ENCODE peak calls at places on chromosomes 1 and 21, in five cellular contexts. E, X, B, N and H are unnamed samples.

GRCh38 chr1:65904681-65905083 is 112.0 kb downstream of the PDE4B start:
- DNase-seq in E (peak; percentile 46), X (no peak), B (no peak), N (no peak), H (peak; percentile 80)

GRCh38 chr1:224722838-224723237 is 106.7 kb downstream of the CNIH3 start:
- DNase-seq in E (no peak), X (no peak), B (no peak), N (no peak), H (no peak)

GRCh38 chr21:27277122-27277521 is 310.2 kb upstream of the ADAMTS5 start:
- DNase-seq in E (peak; percentile 76), X (no peak), B (no peak), N (no peak), H (no peak)

GRCh38 chr1:27883536-27884181 is 11.3 kb downstream of the THEMIS2 start:
- DNase-seq in E (no peak), X (no peak), B (no peak), N (no peak), H (no peak)

GRCh38 chr1:110136911-110137310 is 13.4 kb upstream of the SLC6A17 start:
- DNase-seq in E (no peak), X (no peak), B (peak; percentile 69), N (peak; percentile 75), H (peak; percentile 63)

GRCh38 chr1:45348966-45349677 is 8.9 kb upstream of the MUTYH start:
- DNase-seq in E (no peak), X (peak; percentile 10), B (no peak), N (no peak), H (peak; percentile 31)

GRCh38 chr21:25031750-25032149 is 575.5 kb downstream of the MRPL39 start:
- DNase-seq in E (no peak), X (no peak), B (no peak), N (no peak), H (no peak)

GRCh38 chr1:44783697-44784093 is 4.3 kb downstream of the BEST4 start:
- DNase-seq in E (no peak), X (no peak), B (no peak), N (no peak), H (no peak)

GRCh38 chr1:25198731-25199231 is 33.5 kb downstream of the SYF2 start:
- DNase-seq in E (no peak), X (no peak), B (no peak), N (no peak), H (no peak)

GRCh38 chr1:213057264-213058059 is 6.4 kb downstream of the RPS6KC1 start:
- DNase-seq in E (no peak), X (no peak), B (no peak), N (no peak), H (no peak)

GRCh38 chr1:17629460-17629859 is 90.0 kb downstream of the ARHGEF10L start:
- DNase-seq in E (no peak), X (no peak), B (no peak), N (peak; percentile 81), H (peak; percentile 77)

GRCh38 chr1:179770887-179771502 is 27.9 kb downstream of the FAM163A start:
- DNase-seq in E (no peak), X (no peak), B (no peak), N (no peak), H (peak; percentile 36)

GRCh38 chr1:26949926-26950319 is 10.3 kb downstream of the KDF1 start:
- DNase-seq in E (no peak), X (no peak), B (no peak), N (no peak), H (no peak)

GRCh38 chr1:59487335-59488031 is 190.6 kb downstream of the FGGY start:
- DNase-seq in E (peak; percentile 34), X (peak; percentile 64), B (no peak), N (no peak), H (no peak)

GRCh38 chr1:22636369-22636768 is at the start of gene C1QA:
- DNase-seq in E (no peak), X (no peak), B (no peak), N (no peak), H (no peak)

GRCh38 chr1:89142160-89142559 is 16.2 kb upstream of the GBP2 start:
- DNase-seq in E (no peak), X (no peak), B (no peak), N (no peak), H (no peak)

GRCh38 chr1:85047472-85048295 is 616 bp downstream of the MCOLN3 start:
- DNase-seq in E (no peak), X (no peak), B (no peak), N (peak; percentile 44), H (peak; percentile 29)

GRCh38 chr21:43787180-43787533 is 2.2 kb upstream of the RRP1 start:
- DNase-seq in E (no peak), X (no peak), B (no peak), N (no peak), H (no peak)

GRCh38 chr21:43786423-43787179 is 2.8 kb upstream of the RRP1 start:
- DNase-seq in E (no peak), X (no peak), B (no peak), N (no peak), H (no peak)

GRCh38 chr21:43792406-43792805 is 3.0 kb downstream of the RRP1 start:
- DNase-seq in E (no peak), X (no peak), B (no peak), N (no peak), H (no peak)

GRCh38 chr21:43790053-43790524 is 712 bp downstream of the RRP1 start:
- DNase-seq in E (no peak), X (no peak), B (no peak), N (no peak), H (no peak)

DNA sequence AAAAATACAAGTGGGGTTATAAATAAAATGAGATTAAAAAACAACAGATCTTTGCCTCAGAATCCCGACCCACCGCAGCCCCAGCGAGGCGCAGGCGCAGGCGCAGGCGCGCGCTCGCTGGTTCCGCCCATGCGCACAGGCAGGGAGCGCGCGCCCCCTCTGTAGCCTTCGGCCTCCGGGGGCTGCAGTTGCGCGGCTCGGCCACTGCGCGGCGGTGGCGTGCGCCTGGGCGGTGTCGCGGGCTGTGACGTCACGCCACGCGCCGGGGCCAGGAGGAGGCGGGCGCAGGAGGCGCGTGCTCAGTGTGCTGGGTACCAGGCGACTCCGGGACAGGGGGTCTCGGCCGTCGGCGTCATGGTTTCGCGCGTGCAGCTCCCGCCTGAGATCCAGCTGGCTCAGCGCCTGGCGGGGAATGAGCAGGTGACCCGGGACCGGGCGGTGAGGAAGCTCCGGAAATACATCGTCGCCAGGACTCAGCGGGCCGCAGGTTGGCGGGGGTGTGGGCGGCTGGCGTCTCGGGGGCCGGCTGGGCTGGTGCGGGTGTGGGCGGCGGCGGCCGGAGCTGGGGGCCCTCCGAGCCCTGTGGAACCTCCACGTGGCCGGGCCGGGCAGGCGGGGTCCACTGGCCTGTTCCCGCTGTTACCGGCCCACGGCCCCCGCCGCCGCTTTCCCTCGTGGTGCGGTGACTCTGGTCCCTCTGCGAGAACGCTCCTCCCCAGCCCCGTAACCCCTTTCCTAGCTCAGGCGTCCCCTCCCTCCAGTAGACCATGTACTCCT is at the start of gene RRP1:
- DNase-seq in E (peak; percentile 78), X (peak; percentile 84), B (peak; percentile 96), N (peak; percentile 91), H (peak; percentile 93)
- H3K4ac ChIP-seq in E (peak within 1 kb of the TSS; percentile 87), X (peak within 1 kb of the TSS; percentile 92), B (no peak within 1 kb of the TSS), N (no peak within 1 kb of the TSS), H (peak within 1 kb of the TSS; percentile 77)

GRCh38 chr1:158094571-158094970 is 86.1 kb upstream of the CD1D start:
- DNase-seq in E (no peak), X (no peak), B (no peak), N (no peak), H (no peak)
- H2BK5ac ChIP-seq in E (no peak overlapping the region), X (no peak overlapping the region), B (no peak overlapping the region), N (no peak overlapping the region), H (no peak overlapping the region)

GRCh38 chr1:93815738-93816110 is 63.3 kb downstream of the DNTTIP2 start:
- DNase-seq in E (no peak), X (no peak), B (no peak), N (no peak), H (peak; percentile 92)

GRCh38 chr1:93816970-93817738 is 61.9 kb downstream of the DNTTIP2 start:
- DNase-seq in E (peak; percentile 85), X (no peak), B (no peak), N (no peak), H (peak; percentile 81)

GRCh38 chr1:93817819-93818569 is 61.0 kb downstream of the DNTTIP2 start:
- DNase-seq in E (no peak), X (peak; percentile 90), B (no peak), N (no peak), H (peak; percentile 76)

GRCh38 chr1:93820554-93821411 is 58.2 kb downstream of the DNTTIP2 start:
- DNase-seq in E (no peak), X (no peak), B (no peak), N (peak; percentile 55), H (peak; percentile 99)

GRCh38 chr1:93818570-93818959 is 60.4 kb downstream of the DNTTIP2 start:
- DNase-seq in E (no peak), X (no peak), B (no peak), N (no peak), H (no peak)
- H3K4ac ChIP-seq in E (no peak overlapping the region), X (no peak overlapping the region), B (no peak overlapping the region), N (no peak overlapping the region), H (peak overlapping the region; percentile 40)

GRCh38 chr1:156675271-156675708 is 1.9 kb downstream of the NES start:
- DNase-seq in E (no peak), X (no peak), B (no peak), N (no peak), H (no peak)
- H2BK5ac ChIP-seq in E (peak overlapping the region; percentile 27), X (no peak overlapping the region), B (peak overlapping the region; percentile 100), N (no peak overlapping the region), H (no peak overlapping the region)